ENCODE peak calls at places on chromosomes 16 and 17, in four cellular contexts. One of them, this sample, is unnamed.

GRCh38 chr17:81837641-81838040 is 2.8 kb upstream of the PPP1R27 start:
- DNase-seq in GM04503: no peak
- DNase-seq in left colon: no peak
- DNase-seq in PC-9: no peak
- DNase-seq in this sample: peak

GRCh38 chr17:28727727-28728363 is 743 bp upstream of the NEK8 start:
- DNase-seq in PC-9: peak
- DNase-seq in left colon: peak
- DNase-seq in GM04503: no peak
- DNase-seq in this sample: peak

GRCh38 chr17:27203241-27203640 is 90.7 kb upstream of the WSB1 start:
- DNase-seq in left colon: no peak
- DNase-seq in PC-9: no peak
- DNase-seq in GM04503: no peak
- DNase-seq in this sample: no peak

GRCh38 chr17:33452797-33453196 is 159.7 kb upstream of the ASIC2 start:
- DNase-seq in GM04503: no peak
- DNase-seq in PC-9: no peak
- DNase-seq in left colon: no peak
- DNase-seq in this sample: no peak

GRCh38 chr17:45366049-45366448 is 49.2 kb upstream of the MAP3K14 start:
- DNase-seq in PC-9: no peak
- DNase-seq in left colon: no peak
- DNase-seq in GM04503: no peak
- DNase-seq in this sample: no peak

GRCh38 chr17:64326420-64327054 is 63.5 kb upstream of the TEX2 start:
- DNase-seq in PC-9: peak
- DNase-seq in left colon: no peak
- DNase-seq in GM04503: no peak
- DNase-seq in this sample: no peak

GRCh38 chr17:4534515-4534914 is 20.7 kb downstream of the MYBBP1A start:
- DNase-seq in left colon: no peak
- DNase-seq in GM04503: no peak
- DNase-seq in PC-9: no peak
- DNase-seq in this sample: no peak

GRCh38 chr16:55661842-55662479 is 6.2 kb downstream of the SLC6A2 start:
- DNase-seq in PC-9: peak
- DNase-seq in left colon: no peak
- DNase-seq in GM04503: no peak
- DNase-seq in this sample: peak

GRCh38 chr16:67936876-67937605 is 391 bp upstream of the PSMB10 start:
- DNase-seq in PC-9: peak
- DNase-seq in GM04503: no peak
- DNase-seq in left colon: peak
- DNase-seq in this sample: peak

GRCh38 chr16:88605186-88606145 is 32.9 kb upstream of the IL17C start:
- DNase-seq in left colon: no peak
- DNase-seq in PC-9: peak
- DNase-seq in GM04503: no peak
- DNase-seq in this sample: no peak

GRCh38 chr17:79464310-79465010 is 146.4 kb downstream of the RBFOX3 start:
- DNase-seq in left colon: no peak
- DNase-seq in PC-9: no peak
- DNase-seq in GM04503: no peak
- DNase-seq in this sample: no peak

GRCh38 chr17:17846003-17846402 is 9.2 kb upstream of the SREBF1 start:
- DNase-seq in left colon: no peak
- DNase-seq in PC-9: no peak
- DNase-seq in GM04503: no peak
- DNase-seq in this sample: no peak

GRCh38 chr17:17613708-17614114 is 22.2 kb upstream of the PEMT start:
- DNase-seq in PC-9: peak
- DNase-seq in left colon: no peak
- DNase-seq in GM04503: peak
- DNase-seq in this sample: peak

GRCh38 chr16:2912330-2913199 is 834 bp downstream of the FLYWCH1 start:
- DNase-seq in PC-9: no peak
- DNase-seq in GM04503: peak
- DNase-seq in left colon: no peak
- DNase-seq in this sample: peak

GRCh38 chr16:27700596-27700995 is 150.7 kb downstream of the KATNIP start:
- DNase-seq in PC-9: no peak
- DNase-seq in left colon: no peak
- DNase-seq in GM04503: no peak
- DNase-seq in this sample: no peak

GRCh38 chr17:31739300-31739699 is 119.7 kb downstream of the COPRS start:
- DNase-seq in left colon: no peak
- DNase-seq in PC-9: no peak
- DNase-seq in GM04503: peak
- DNase-seq in this sample: no peak

GRCh38 chr16:81519298-81520150 is 74.9 kb downstream of the CMIP start:
- DNase-seq in GM04503: no peak
- DNase-seq in left colon: no peak
- DNase-seq in PC-9: no peak
- DNase-seq in this sample: peak

GRCh38 chr17:64343833-64344637 is 46.6 kb downstream of the PECAM1 start:
- DNase-seq in left colon: peak
- DNase-seq in GM04503: peak
- DNase-seq in PC-9: peak
- DNase-seq in this sample: peak